ENCODE peak calls at places on chromosomes 4 and X, in six cellular contexts. M, P, J, G, Y and F are unnamed samples.

GRCh38 chr4:151933122-151933827 is 172.5 kb upstream of the GATB start:
- DNase-seq in P (no peak), M (peak), Y (no peak), G (no peak), J (no peak), F (no peak)

GRCh38 chr4:185987976-185988627 is 80.9 kb upstream of the TLR3 start:
- DNase-seq in G (no peak), M (no peak), P (no peak), J (no peak), Y (no peak), F (no peak)

GRCh38 chrX:78673256-78673655 is 14.1 kb upstream of the RTL3 start:
- DNase-seq in P (no peak), J (no peak), Y (no peak), M (no peak), G (no peak), F (no peak)

GRCh38 chr4:38867478-38868054 is at the start of gene FAM114A1:
- DNase-seq in J (peak), P (peak), Y (no peak), M (peak), G (no peak), F (peak)

GRCh38 chr4:173171098-173171497 is 2.5 kb downstream of the GALNT7 start:
- DNase-seq in P (no peak), G (no peak), Y (no peak), M (no peak), J (no peak), F (no peak)

GRCh38 chrX:65596270-65596669 is 61.7 kb upstream of the LAS1L start:
- DNase-seq in J (no peak), G (peak), Y (no peak), P (no peak), M (no peak), F (peak)

GRCh38 chr4:79065262-79065661 is 126.0 kb upstream of the PAQR3 start:
- DNase-seq in M (no peak), J (no peak), Y (no peak), P (no peak), G (no peak), F (no peak)

GRCh38 chr4:3486556-3487270 is 23.6 kb downstream of the DOK7 start:
- DNase-seq in Y (no peak), J (no peak), P (peak), M (no peak), G (no peak), F (no peak)

GRCh38 chr4:123390846-123391456 is 5.6 kb upstream of the SPRY1 start:
- DNase-seq in P (no peak), J (no peak), Y (no peak), M (no peak), G (no peak), F (no peak)

GRCh38 chr4:576245-576821 is at the start of gene TMEM271:
- DNase-seq in P (no peak), M (peak), G (no peak), Y (no peak), J (no peak), F (no peak)

GRCh38 chrX:24494544-24495113 is 29.5 kb downstream of the PDK3 start:
- DNase-seq in Y (peak), M (no peak), P (no peak), G (no peak), J (no peak), F (no peak)

GRCh38 chr4:3302164-3302785 is 9.5 kb downstream of the RGS12 start:
- DNase-seq in M (peak), J (no peak), G (peak), P (peak), Y (no peak), F (no peak)

GRCh38 chr4:10753326-10753725 is 68.8 kb upstream of the CLNK start:
- DNase-seq in P (no peak), J (no peak), Y (no peak), M (no peak), G (no peak), F (no peak)

GRCh38 chr4:86132459-86132858 is 227.4 kb downstream of the MAPK10 start:
- DNase-seq in G (no peak), Y (no peak), P (no peak), J (no peak), M (no peak), F (no peak)